ENCODE peak calls at places on chromosomes 6 and 20, in four cellular contexts. O is activated naive CD8-positive, alpha-beta T cell treated with anti-CD3 and anti-CD28 coated beads, Interleukin-2, amount 50 U/mL, for 24 hours; Q is fibroblast of the aortic adventitia; R is CD8-positive, alpha-beta T cell. W is an unnamed sample.

GRCh38 chr6:133623065-133623464 is 265.8 kb upstream of the TCF21 start:
- DNase-seq in O (no peak), Q (peak), R (no peak), W (peak)

GRCh38 chr6:169263836-169264608 is 10.4 kb upstream of the THBS2 start:
- DNase-seq in O (no peak), Q (peak), R (no peak), W (peak)

GRCh38 chr6:11317885-11318771 is 85.7 kb upstream of the NEDD9 start:
- DNase-seq in O (peak), Q (peak), R (peak), W (peak)

GRCh38 chr6:142884214-142885035 is 60.6 kb downstream of the HIVEP2 start:
- DNase-seq in O (no peak), Q (no peak), R (no peak), W (no peak)

GRCh38 chr20:5691918-5692618 is 58.1 kb upstream of the SHLD1 start:
- DNase-seq in O (no peak), Q (no peak), R (no peak), W (no peak)

GRCh38 chr20:57918546-57918945 is 208.7 kb upstream of the PMEPA1 start:
- DNase-seq in O (no peak), Q (no peak), R (no peak), W (no peak)

GRCh38 chr20:5474646-5475550 is 158.1 kb upstream of the PROKR2 start:
- DNase-seq in O (no peak), Q (peak), R (no peak), W (no peak)

GRCh38 chr6:33297956-33298772 is 578 bp downstream of the RGL2 start:
- DNase-seq in O (peak), Q (peak), R (peak), W (peak)

GRCh38 chr20:4932061-4932460 is 69.2 kb downstream of the SLC23A2 start:
- DNase-seq in O (no peak), Q (peak), R (no peak), W (peak)

GRCh38 chr6:12265795-12266194 is 24.4 kb upstream of the EDN1 start:
- DNase-seq in O (no peak), Q (peak), R (no peak), W (no peak)

GRCh38 chr20:47358672-47359532 is 2.4 kb upstream of the ZMYND8 start:
- DNase-seq in O (no peak), Q (peak), R (no peak), W (peak)

GRCh38 chr20:4814696-4815252 is 93.1 kb downstream of the PRND start:
- DNase-seq in O (peak), Q (no peak), R (peak), W (no peak)

GRCh38 chr20:54133434-54134427 is 40.1 kb downstream of the CYP24A1 start:
- DNase-seq in O (no peak), Q (no peak), R (no peak), W (no peak)

GRCh38 chr6:43738267-43738676 is 31.7 kb upstream of the VEGFA start:
- DNase-seq in O (no peak), Q (no peak), R (no peak), W (no peak)

GRCh38 chr6:150172929-150173328 is 30.1 kb downstream of the PPP1R14C start:
- DNase-seq in O (no peak), Q (no peak), R (no peak), W (no peak)

W was measured in GM03348.